ENCODE peak calls at places on chromosomes 6 and 20, in seven cellular contexts. F is putamen; Z is mesothelial cell of epicardium; M is stimulated activated naive CD8-positive, alpha-beta T cell treated with anti-CD3 and anti-CD28 coated beads, Interleukin-15, Interleukin-2, amounts not matched to agents 100 U/mL and 50 U/mL, for 24 hours; X is IMR-90; R is EL; Y is nephron progenitor cell. L is an unnamed sample.

GRCh38 chr20:38878798-38879197 is 47.4 kb upstream of the FAM83D start:
- DNase-seq in F (no peak), Z (peak; percentile 45), X (peak; percentile 19), R (no peak), Y (peak; percentile 72), M (no peak), L (peak; percentile 28)

GRCh38 chr20:62258499-62259293 is 20.4 kb downstream of the OSBPL2 start:
- DNase-seq in F (no peak), R (peak; percentile 73), Z (no peak), X (peak; percentile 85), Y (no peak), M (no peak), L (peak; percentile 69)

GRCh38 chr6:30814137-30815084 is 69.9 kb upstream of the DDR1 start:
- DNase-seq in F (no peak), Y (no peak), M (peak; percentile 71), Z (no peak), X (peak; percentile 84), R (peak; percentile 90), L (peak; percentile 78)

GRCh38 chr20:58524814-58525213 is 9.6 kb upstream of the APCDD1L start:
- DNase-seq in F (no peak), Z (no peak), Y (no peak), R (peak; percentile 93), M (no peak), X (peak; percentile 85), L (no peak)

GRCh38 chr6:144581807-144582537 is 296.8 kb downstream of the UTRN start:
- DNase-seq in R (peak; percentile 45), F (no peak), M (no peak), X (peak; percentile 44), Y (peak; percentile 8), Z (no peak), L (peak; percentile 27)

GRCh38 chr6:100209323-100210137 is 215.5 kb upstream of the MCHR2 start:
- DNase-seq in X (peak; percentile 63), Y (no peak), F (no peak), R (no peak), Z (no peak), M (no peak), L (no peak)

GRCh38 chr6:125789167-125789566 is 1.6 kb upstream of the NCOA7 start:
- DNase-seq in M (no peak), X (no peak), R (no peak), Y (no peak), F (no peak), Z (no peak), L (no peak)

GRCh38 chr6:135268740-135269139 is 87.6 kb downstream of the MYB start:
- DNase-seq in Z (no peak), R (no peak), X (no peak), Y (no peak), F (no peak), M (no peak), L (no peak)

GRCh38 chr6:119109654-119110325 is 31.3 kb upstream of the FAM184A start:
- DNase-seq in M (no peak), F (no peak), Z (no peak), Y (no peak), R (no peak), X (no peak), L (no peak)

GRCh38 chr6:166864333-166864732 is 92.0 kb downstream of the RNASET2 start:
- DNase-seq in R (no peak), Z (no peak), F (peak; percentile 47), Y (no peak), M (no peak), X (no peak), L (no peak)

GRCh38 chr20:47576516-47577033 is 74.9 kb downstream of the NCOA3 start:
- DNase-seq in Y (peak; percentile 53), R (peak; percentile 87), M (peak; percentile 22), X (peak; percentile 90), F (peak; percentile 45), Z (peak; percentile 27), L (peak; percentile 86)

GRCh38 chr20:16476032-16476431 is 97.2 kb downstream of the KIF16B start:
- DNase-seq in X (peak; percentile 62), Y (no peak), R (peak; percentile 44), F (peak; percentile 37), Z (no peak), M (no peak), L (peak; percentile 71)

L was measured in mesenchymal stem cell.